ENCODE peak calls at places on chromosomes 11 and 22, in ten cellular contexts. N is hepatocyte, E is IMR-90, P is Panc1, G is colonic mucosa, T is RWPE1, V is cardiac muscle cell, Q is GM13976, I is GM12865, H is HL-60. B is an unnamed sample.

GRCh38 chr11:7499046-7499445 is 13.7 kb downstream of the OLFML1 start:
- DNase-seq in N (no peak), E (no peak), P (no peak), G (no peak), T (no peak), V (no peak), Q (no peak), I (no peak), H (no peak), B (no peak)

GRCh38 chr22:19986410-19987341 is 29.9 kb downstream of the ARVCF start:
- DNase-seq in N (peak), E (peak), P (no peak), G (peak), T (peak), V (peak), Q (peak), I (peak), H (peak), B (peak)

GRCh38 chr11:36149538-36150242 is 139.5 kb downstream of the COMMD9 start:
- DNase-seq in N (peak), E (peak), P (peak), G (peak), T (peak), V (peak), Q (peak), I (peak), H (peak), B (peak)

GRCh38 chr11:19421134-19421533 is 180.4 kb upstream of the E2F8 start:
- DNase-seq in N (no peak), E (no peak), P (no peak), G (no peak), T (no peak), V (no peak), Q (no peak), I (no peak), H (no peak), B (no peak)

GRCh38 chr22:38923463-38924196 is 33.8 kb upstream of the APOBEC3A start:
- DNase-seq in N (peak), E (peak), P (peak), G (peak), T (peak), V (peak), Q (no peak), I (no peak), H (no peak), B (no peak)

GRCh38 chr11:62383822-62384221 is 35.0 kb upstream of the SCGB1A1 start:
- DNase-seq in N (no peak), E (no peak), P (no peak), G (no peak), T (no peak), V (no peak), Q (no peak), I (no peak), H (no peak), B (no peak)

GRCh38 chr22:33866521-33866920 is 53.8 kb downstream of the LARGE1 start:
- DNase-seq in N (no peak), E (no peak), P (no peak), G (no peak), T (no peak), V (no peak), Q (no peak), I (no peak), H (no peak), B (no peak)

GRCh38 chr22:31586137-31586920 is 75.7 kb downstream of the PISD start:
- DNase-seq in N (peak), E (peak), P (no peak), G (no peak), T (no peak), V (peak), Q (no peak), I (no peak), H (peak), B (no peak)

GRCh38 chr11:134074346-134074745 is 5.5 kb downstream of the JAM3 start:
- DNase-seq in N (no peak), E (no peak), P (no peak), G (no peak), T (no peak), V (peak), Q (no peak), I (no peak), H (no peak), B (no peak)

GRCh38 chr22:32181043-32181442 is 21.9 kb upstream of the C22orf42 start:
- DNase-seq in N (no peak), E (no peak), P (no peak), G (no peak), T (no peak), V (no peak), Q (no peak), I (no peak), H (no peak), B (no peak)

GRCh38 chr11:47617417-47617809 is 23.2 kb upstream of the C1QTNF4 start:
- DNase-seq in N (no peak), E (peak), P (no peak), G (no peak), T (no peak), V (peak), Q (no peak), I (peak), H (no peak), B (no peak)

GRCh38 chr11:18780896-18781295 is 10.7 kb downstream of the PTPN5 start:
- DNase-seq in N (no peak), E (no peak), P (no peak), G (no peak), T (no peak), V (no peak), Q (no peak), I (no peak), H (no peak), B (no peak)

GRCh38 chr22:29723766-29724165 is 4.0 kb downstream of the CABP7 start:
- DNase-seq in N (no peak), E (no peak), P (no peak), G (no peak), T (no peak), V (no peak), Q (no peak), I (no peak), H (no peak), B (no peak)

GRCh38 chr11:118914178-118914918 is 11.4 kb downstream of the BCL9L start:
- DNase-seq in N (no peak), E (no peak), P (no peak), G (peak), T (no peak), V (peak), Q (no peak), I (peak), H (no peak), B (no peak)

GRCh38 chr11:6127881-6128280 is 20.4 kb downstream of the OR56B4 start:
- DNase-seq in N (no peak), E (no peak), P (no peak), G (no peak), T (no peak), V (peak), Q (no peak), I (no peak), H (no peak), B (no peak)

GRCh38 chr11:46332568-46333128 is 14.6 kb upstream of the DGKZ start:
- DNase-seq in N (no peak), E (no peak), P (no peak), G (no peak), T (no peak), V (no peak), Q (no peak), I (no peak), H (no peak), B (no peak)

GRCh38 chr11:60831501-60832079 is 10.3 kb upstream of the CCDC86 start:
- DNase-seq in N (no peak), E (peak), P (no peak), G (no peak), T (peak), V (peak), Q (no peak), I (peak), H (no peak), B (no peak)

GRCh38 chr11:12114487-12115033 is 4.2 kb downstream of the MICAL2 start:
- DNase-seq in N (no peak), E (peak), P (no peak), G (no peak), T (no peak), V (peak), Q (no peak), I (no peak), H (no peak), B (no peak)

GRCh38 chr11:3171931-3172560 is 6.9 kb upstream of the OSBPL5 start:
- DNase-seq in N (no peak), E (no peak), P (no peak), G (no peak), T (no peak), V (no peak), Q (no peak), I (no peak), H (no peak), B (no peak)

GRCh38 chr11:109026891-109027489 is 362.1 kb downstream of the DDX10 start:
- DNase-seq in N (no peak), E (peak), P (no peak), G (no peak), T (no peak), V (no peak), Q (no peak), I (no peak), H (no peak), B (no peak)

DNA sequence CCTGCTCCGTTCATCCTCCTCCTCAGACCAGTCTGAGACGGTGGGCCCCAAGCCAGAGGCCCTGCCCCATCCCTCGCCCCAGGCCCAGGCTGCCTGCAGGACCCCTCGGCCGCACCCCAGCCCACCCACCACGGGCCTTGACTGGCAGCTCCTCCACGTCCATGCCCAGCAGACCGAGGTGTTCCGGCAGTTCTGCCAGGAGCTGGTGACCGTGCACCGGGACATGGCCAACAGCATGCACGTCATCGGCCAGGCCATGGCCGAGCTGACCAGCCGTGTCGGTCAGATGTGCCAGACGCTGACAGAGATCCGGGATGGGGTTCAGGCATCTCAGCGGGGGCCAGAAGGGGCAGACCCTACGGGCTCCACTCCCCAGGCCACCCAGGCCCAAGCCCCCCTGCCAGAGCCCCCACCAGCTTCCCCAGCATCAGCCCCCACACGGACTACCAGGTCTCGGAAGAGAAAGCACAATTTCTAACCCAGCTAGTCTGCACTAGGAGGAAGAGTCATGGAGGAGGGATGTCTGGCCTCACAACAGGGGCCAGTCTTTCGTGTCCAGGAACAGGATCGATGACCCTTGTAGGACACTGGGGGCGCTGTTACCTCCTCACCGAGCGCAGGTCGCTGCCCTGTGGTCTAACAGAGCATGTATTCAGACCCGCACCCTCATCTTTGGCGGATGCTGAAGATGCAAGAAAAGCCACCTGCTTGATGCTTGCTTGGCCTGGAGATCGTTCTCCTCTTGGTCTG is 66.3 kb downstream of the PRDM11 start:
- DNase-seq in N (no peak), E (no peak), P (no peak), G (no peak), T (no peak), V (no peak), Q (no peak), I (no peak), H (no peak), B (no peak)
- TF ChIP-seq CTCF in N (peak), E (no peak), P (peak), G (no peak), T (no peak), V (peak), Q (no peak), I (no peak), H (no peak), B (no peak)

DNA sequence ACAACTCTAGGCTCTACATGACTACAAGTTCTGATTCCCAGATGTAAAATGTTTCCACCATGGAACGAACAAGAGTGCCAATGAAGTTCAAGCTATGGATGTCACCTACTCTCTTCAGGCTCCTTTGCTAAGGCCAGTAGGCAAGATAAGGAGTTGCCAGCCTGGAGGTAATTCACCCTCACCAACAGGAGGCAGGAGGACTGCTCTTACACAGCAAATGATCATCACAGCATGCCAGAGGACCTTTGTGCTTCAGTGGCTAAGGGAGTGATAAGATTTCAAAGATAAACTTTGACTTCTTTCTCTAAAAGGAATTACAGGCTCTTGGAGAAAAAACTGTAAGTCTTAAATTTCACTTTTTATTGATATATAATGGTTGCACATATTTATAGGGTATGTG is 54.1 kb upstream of the SLC36A4 start:
- DNase-seq in N (no peak), E (no peak), P (no peak), G (no peak), T (no peak), V (no peak), Q (no peak), I (no peak), H (no peak), B (no peak)
- TF ChIP-seq CTCF in N (no peak), E (no peak), P (no peak), G (no peak), T (no peak), V (no peak), Q (no peak), I (no peak), H (no peak), B (no peak)

GRCh38 chr11:71420455-71421241 is 27.5 kb downstream of the DHCR7 start:
- DNase-seq in N (peak), E (peak), P (peak), G (peak), T (peak), V (peak), Q (no peak), I (peak), H (peak), B (peak)
- TF ChIP-seq CTCF in N (peak), E (peak), P (peak), G (peak), T (peak), V (peak), Q (peak), I (peak), H (peak), B (peak)

DNA sequence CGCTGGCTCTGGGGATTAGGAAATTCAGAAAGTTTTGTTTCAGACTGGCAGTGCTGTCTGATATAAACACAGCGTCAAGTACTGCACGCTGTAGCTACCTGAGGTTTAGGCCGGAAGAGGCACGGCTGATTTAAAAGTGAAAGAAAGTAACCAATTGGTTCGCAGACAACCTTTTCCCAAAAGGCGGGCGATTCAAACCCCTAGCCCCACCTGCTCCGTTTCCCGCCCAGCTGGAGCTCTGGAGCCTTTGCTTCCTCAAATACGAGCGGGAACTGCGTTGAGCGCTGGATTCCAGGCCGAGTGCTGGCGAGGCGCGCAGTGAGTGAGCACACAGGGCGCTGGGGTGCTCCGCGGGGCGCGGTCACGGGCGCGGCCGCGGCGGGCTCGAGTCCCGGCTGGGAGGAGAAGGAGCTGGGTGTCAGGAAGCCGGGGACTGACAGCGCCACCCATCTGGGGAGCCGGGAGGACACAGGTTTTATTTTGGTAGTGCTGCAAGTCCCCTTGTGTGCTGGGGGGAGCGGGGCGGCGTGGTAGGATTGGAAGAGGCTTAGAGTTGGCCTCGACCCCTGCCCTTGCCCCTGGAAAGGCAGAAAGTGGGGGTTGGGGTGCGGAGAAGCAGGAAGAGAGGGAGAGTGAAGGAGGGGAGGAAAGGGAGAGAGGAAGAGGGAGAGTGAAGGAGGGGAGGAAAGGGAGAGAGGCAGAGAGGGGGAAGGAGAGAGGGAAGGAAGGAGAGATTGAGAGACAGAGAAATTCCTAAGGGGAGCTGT is 2.1 kb downstream of the FAM111A start:
- DNase-seq in N (peak), E (peak), P (peak), G (peak), T (peak), V (peak), Q (peak), I (peak), H (peak), B (peak)
- TF ChIP-seq CTCF in N (peak), E (peak), P (peak), G (no peak), T (peak), V (peak), Q (peak), I (peak), H (no peak), B (no peak)

DNA sequence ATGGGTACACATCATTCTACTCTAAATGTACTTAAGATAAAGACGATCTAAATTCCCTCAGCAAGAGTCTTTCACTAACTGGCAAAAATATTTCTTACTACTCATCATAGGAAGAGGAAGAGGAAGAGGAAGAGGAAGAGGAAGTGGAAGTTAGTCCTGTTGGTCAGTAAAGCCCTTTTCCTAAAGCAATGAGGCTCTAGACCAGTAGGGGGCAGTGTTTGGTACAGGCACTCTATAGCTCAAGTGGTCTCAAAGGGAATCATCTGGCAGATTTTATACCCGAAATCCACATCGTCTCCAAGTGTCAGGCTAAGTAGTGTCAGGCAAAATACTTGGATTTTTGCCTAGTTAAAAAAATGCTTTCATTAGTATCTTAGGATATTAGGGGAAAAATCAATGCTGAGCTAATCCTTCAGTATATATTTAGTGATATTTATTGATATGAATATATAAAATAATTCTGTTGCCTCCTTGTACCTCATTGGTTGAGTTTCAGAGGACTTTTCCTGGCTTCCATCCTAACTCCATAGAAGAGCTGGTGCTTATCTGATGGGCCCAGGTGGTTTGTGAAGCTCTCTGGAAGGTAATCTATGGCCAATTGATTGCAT is 7.7 kb downstream of the BLID start:
- DNase-seq in N (peak), E (peak), P (no peak), G (peak), T (no peak), V (peak), Q (peak), I (peak), H (peak), B (no peak)
- TF ChIP-seq CTCF in N (peak), E (peak), P (peak), G (peak), T (peak), V (peak), Q (peak), I (peak), H (peak), B (peak)

GRCh38 chr22:25564979-25565677 is 653 bp downstream of the GRK3 start:
- DNase-seq in N (peak), E (no peak), P (no peak), G (peak), T (no peak), V (peak), Q (no peak), I (peak), H (peak), B (no peak)
- TF ChIP-seq CTCF in N (no peak), E (no peak), P (no peak), G (no peak), T (no peak), V (no peak), Q (no peak), I (no peak), H (no peak), B (no peak)